ENCODE peak calls at places on chromosomes 3 and 15, in five cellular contexts. One of them, this sample, is unnamed.

GRCh38 chr3:112391648-112392047 is 58.7 kb downstream of the CD200 start:
- DNase-seq in suprapubic skin: no peak
- DNase-seq in glutamatergic neuron: no peak
- DNase-seq in WTC11: no peak
- DNase-seq in GM20000: no peak
- DNase-seq in this sample: no peak

GRCh38 chr3:64207289-64208086 is 17.8 kb downstream of the PRICKLE2 start:
- DNase-seq in GM20000: no peak
- DNase-seq in WTC11: no peak
- DNase-seq in suprapubic skin: no peak
- DNase-seq in glutamatergic neuron: no peak
- DNase-seq in this sample: no peak

GRCh38 chr15:68421798-68422402 is 10.1 kb downstream of the ITGA11 start:
- DNase-seq in WTC11: no peak
- DNase-seq in suprapubic skin: no peak
- DNase-seq in GM20000: no peak
- DNase-seq in glutamatergic neuron: no peak
- DNase-seq in this sample: no peak

GRCh38 chr3:72818915-72819314 is 29.3 kb downstream of the SHQ1 start:
- DNase-seq in suprapubic skin: no peak
- DNase-seq in WTC11: no peak
- DNase-seq in GM20000: no peak
- DNase-seq in glutamatergic neuron: no peak
- DNase-seq in this sample: no peak

GRCh38 chr15:88636039-88636438 is 2.8 kb upstream of the ISG20 start:
- DNase-seq in GM20000: no peak
- DNase-seq in WTC11: no peak
- DNase-seq in glutamatergic neuron: no peak
- DNase-seq in suprapubic skin: no peak
- DNase-seq in this sample: no peak

GRCh38 chr3:176714034-176714433 is 483.2 kb downstream of the TBL1XR1 start:
- DNase-seq in glutamatergic neuron: no peak
- DNase-seq in WTC11: no peak
- DNase-seq in suprapubic skin: no peak
- DNase-seq in GM20000: no peak
- DNase-seq in this sample: no peak

GRCh38 chr15:60128000-60128376 is 123.9 kb downstream of the FOXB1 start:
- DNase-seq in GM20000: no peak
- DNase-seq in WTC11: no peak
- DNase-seq in suprapubic skin: no peak
- DNase-seq in glutamatergic neuron: no peak
- DNase-seq in this sample: no peak

GRCh38 chr15:101020945-101021344 is 101.8 kb downstream of the LRRK1 start:
- DNase-seq in glutamatergic neuron: peak
- DNase-seq in WTC11: no peak
- DNase-seq in GM20000: no peak
- DNase-seq in suprapubic skin: peak
- DNase-seq in this sample: no peak

GRCh38 chr3:119175869-119176756 is 2.7 kb downstream of the UPK1B start:
- DNase-seq in glutamatergic neuron: no peak
- DNase-seq in WTC11: no peak
- DNase-seq in suprapubic skin: no peak
- DNase-seq in GM20000: no peak
- DNase-seq in this sample: no peak

GRCh38 chr15:76203766-76204557 is 107.3 kb downstream of the ETFA start:
- DNase-seq in WTC11: no peak
- DNase-seq in GM20000: no peak
- DNase-seq in glutamatergic neuron: no peak
- DNase-seq in suprapubic skin: peak
- DNase-seq in this sample: peak

GRCh38 chr15:73946795-73947370 is 20.6 kb downstream of the LOXL1 start:
- DNase-seq in WTC11: no peak
- DNase-seq in glutamatergic neuron: no peak
- DNase-seq in GM20000: no peak
- DNase-seq in suprapubic skin: no peak
- DNase-seq in this sample: no peak

GRCh38 chr15:99427210-99427609 is 138.6 kb upstream of the MEF2A start:
- DNase-seq in glutamatergic neuron: no peak
- DNase-seq in GM20000: no peak
- DNase-seq in WTC11: no peak
- DNase-seq in suprapubic skin: peak
- DNase-seq in this sample: no peak

GRCh38 chr3:73661262-73661661 is 36.5 kb upstream of the PDZRN3 start:
- DNase-seq in GM20000: no peak
- DNase-seq in WTC11: no peak
- DNase-seq in glutamatergic neuron: no peak
- DNase-seq in suprapubic skin: no peak
- DNase-seq in this sample: no peak

GRCh38 chr15:84398763-84399701 is 163.5 kb downstream of the GOLGA6L4 start:
- DNase-seq in GM20000: no peak
- DNase-seq in glutamatergic neuron: no peak
- DNase-seq in suprapubic skin: peak
- DNase-seq in WTC11: no peak
- DNase-seq in this sample: no peak

GRCh38 chr3:37777835-37778234 is 83.8 kb upstream of the CTDSPL start:
- DNase-seq in GM20000: no peak
- DNase-seq in glutamatergic neuron: no peak
- DNase-seq in WTC11: no peak
- DNase-seq in suprapubic skin: no peak
- DNase-seq in this sample: no peak

GRCh38 chr15:98537516-98538060 is 110.8 kb upstream of the IGF1R start:
- DNase-seq in glutamatergic neuron: no peak
- DNase-seq in GM20000: no peak
- DNase-seq in suprapubic skin: no peak
- DNase-seq in WTC11: no peak
- DNase-seq in this sample: no peak

GRCh38 chr3:54951405-54951804 is 23.5 kb upstream of the LRTM1 start:
- DNase-seq in suprapubic skin: peak
- DNase-seq in WTC11: peak
- DNase-seq in glutamatergic neuron: peak
- DNase-seq in GM20000: no peak
- DNase-seq in this sample: no peak

GRCh38 chr15:29765234-29765841 is 56.9 kb downstream of the TJP1 start:
- DNase-seq in glutamatergic neuron: no peak
- DNase-seq in GM20000: no peak
- DNase-seq in suprapubic skin: no peak
- DNase-seq in WTC11: peak
- DNase-seq in this sample: no peak

GRCh38 chr3:66609660-66610547 is 109.1 kb upstream of the LRIG1 start:
- DNase-seq in GM20000: no peak
- DNase-seq in glutamatergic neuron: no peak
- DNase-seq in suprapubic skin: no peak
- DNase-seq in WTC11: peak
- DNase-seq in this sample: no peak

GRCh38 chr15:45429974-45430792 is 51.8 kb upstream of the GATM start:
- DNase-seq in WTC11: peak
- DNase-seq in suprapubic skin: peak
- DNase-seq in GM20000: peak
- DNase-seq in glutamatergic neuron: peak
- DNase-seq in this sample: peak

GRCh38 chr15:74201656-74202420 is 749 bp downstream of the STRA6 start:
- DNase-seq in suprapubic skin: no peak
- DNase-seq in glutamatergic neuron: no peak
- DNase-seq in GM20000: no peak
- DNase-seq in WTC11: no peak
- DNase-seq in this sample: no peak

GRCh38 chr3:127652246-127652995 is 20.3 kb upstream of the ABTB1 start:
- DNase-seq in GM20000: peak
- DNase-seq in suprapubic skin: no peak
- DNase-seq in WTC11: peak
- DNase-seq in glutamatergic neuron: peak
- DNase-seq in this sample: peak

GRCh38 chr3:81315051-81315450 is 446.4 kb downstream of the GBE1 start:
- DNase-seq in suprapubic skin: no peak
- DNase-seq in WTC11: no peak
- DNase-seq in glutamatergic neuron: no peak
- DNase-seq in GM20000: no peak
- DNase-seq in this sample: no peak

GRCh38 chr3:139131951-139132350 is 87.3 kb upstream of the PRR23C start:
- DNase-seq in GM20000: no peak
- DNase-seq in glutamatergic neuron: no peak
- DNase-seq in suprapubic skin: no peak
- DNase-seq in WTC11: no peak
- DNase-seq in this sample: no peak

GRCh38 chr15:67884009-67884408 is 44.2 kb upstream of the RNU6-1 start:
- DNase-seq in GM20000: no peak
- DNase-seq in glutamatergic neuron: no peak
- DNase-seq in suprapubic skin: no peak
- DNase-seq in WTC11: no peak
- DNase-seq in this sample: no peak

DNA sequence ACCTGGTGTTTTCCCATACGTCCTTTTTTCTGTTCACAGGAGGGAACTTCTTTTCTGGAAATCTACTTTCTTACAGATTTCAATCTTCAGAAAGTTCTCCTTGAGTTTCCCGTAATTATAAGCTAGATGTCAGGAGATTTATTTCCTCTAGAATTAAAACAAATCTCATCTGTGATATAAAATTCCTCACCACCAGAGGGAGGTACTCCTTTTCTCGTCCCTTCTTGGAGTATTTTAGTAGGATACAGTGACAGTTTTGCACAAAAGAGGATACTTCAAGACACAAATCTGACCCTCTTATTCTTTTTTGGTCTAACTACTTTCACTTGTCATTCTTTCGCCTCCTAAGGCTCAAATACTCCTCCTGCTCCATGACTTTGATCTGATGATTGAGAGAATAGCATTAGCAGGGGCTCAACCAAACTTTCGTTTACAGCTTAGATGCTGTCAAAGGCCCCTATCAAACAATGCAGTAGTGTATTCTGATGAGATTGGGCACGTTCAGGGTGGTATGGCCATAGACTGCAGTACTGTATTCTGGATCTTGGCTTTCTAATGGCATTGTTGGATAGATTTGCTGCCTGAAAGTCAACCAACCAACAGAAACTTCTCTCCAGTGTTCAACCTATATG is 38.0 kb downstream of the TMEM41A start:
- DNase-seq in GM20000: peak
- DNase-seq in suprapubic skin: no peak
- DNase-seq in WTC11: no peak
- DNase-seq in glutamatergic neuron: no peak
- DNase-seq in this sample: peak
- TF ChIP-seq CTCF in GM20000: no peak
- TF ChIP-seq CTCF in suprapubic skin: no peak
- TF ChIP-seq CTCF in WTC11: no peak
- TF ChIP-seq CTCF in glutamatergic neuron: peak
- TF ChIP-seq CTCF in this sample: no peak

GRCh38 chr3:194602580-194603300 is 30.5 kb downstream of the TMEM44 start:
- DNase-seq in WTC11: no peak
- DNase-seq in glutamatergic neuron: no peak
- DNase-seq in GM20000: no peak
- DNase-seq in suprapubic skin: no peak
- DNase-seq in this sample: no peak

GRCh38 chr3:194604126-194604525 is 29.1 kb downstream of the TMEM44 start:
- DNase-seq in GM20000: no peak
- DNase-seq in glutamatergic neuron: no peak
- DNase-seq in suprapubic skin: no peak
- DNase-seq in WTC11: no peak
- DNase-seq in this sample: no peak

GRCh38 chr3:194606941-194607340 is 26.3 kb downstream of the TMEM44 start:
- DNase-seq in WTC11: no peak
- DNase-seq in GM20000: no peak
- DNase-seq in suprapubic skin: no peak
- DNase-seq in glutamatergic neuron: no peak
- DNase-seq in this sample: no peak

GRCh38 chr3:194606163-194606562 is 27.1 kb downstream of the TMEM44 start:
- DNase-seq in suprapubic skin: no peak
- DNase-seq in GM20000: no peak
- DNase-seq in WTC11: no peak
- DNase-seq in glutamatergic neuron: no peak
- DNase-seq in this sample: no peak

DNA sequence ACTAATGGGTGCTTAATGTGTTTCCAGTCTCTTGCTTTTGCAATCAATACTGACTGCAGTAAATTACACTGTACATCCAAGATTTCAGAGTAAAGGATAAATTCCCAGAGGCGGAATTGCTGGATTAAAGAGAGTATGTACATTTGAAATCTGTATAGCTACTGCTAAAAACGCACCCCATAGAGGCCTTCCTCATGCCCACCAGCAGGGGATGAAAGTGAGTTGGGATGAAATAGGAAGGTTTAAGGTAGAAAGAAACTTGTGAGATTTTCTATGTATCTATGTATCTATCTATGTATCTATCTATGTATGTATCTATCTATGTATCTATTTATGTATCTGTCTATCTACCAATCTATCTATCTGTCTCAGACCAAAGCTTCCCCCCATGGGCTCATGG is 28.4 kb downstream of the TMEM44 start:
- DNase-seq in WTC11: no peak
- DNase-seq in GM20000: no peak
- DNase-seq in suprapubic skin: no peak
- DNase-seq in glutamatergic neuron: no peak
- DNase-seq in this sample: no peak
- TF ChIP-seq CTCF in WTC11: peak
- TF ChIP-seq CTCF in GM20000: no peak
- TF ChIP-seq CTCF in suprapubic skin: no peak
- TF ChIP-seq CTCF in glutamatergic neuron: no peak
- TF ChIP-seq CTCF in this sample: no peak

GRCh38 chr3:50375200-50375931 is 16.0 kb upstream of the TMEM115 start:
- DNase-seq in glutamatergic neuron: no peak
- DNase-seq in GM20000: no peak
- DNase-seq in suprapubic skin: no peak
- DNase-seq in WTC11: peak
- DNase-seq in this sample: no peak

GRCh38 chr3:50373865-50374188 is 14.5 kb upstream of the TMEM115 start:
- DNase-seq in WTC11: no peak
- DNase-seq in suprapubic skin: no peak
- DNase-seq in GM20000: no peak
- DNase-seq in glutamatergic neuron: no peak
- DNase-seq in this sample: no peak

GRCh38 chr3:50374363-50375108 is 15.2 kb upstream of the TMEM115 start:
- DNase-seq in WTC11: no peak
- DNase-seq in glutamatergic neuron: no peak
- DNase-seq in GM20000: no peak
- DNase-seq in suprapubic skin: no peak
- DNase-seq in this sample: no peak

GRCh38 chr3:50372349-50372748 is 13.0 kb upstream of the TMEM115 start:
- DNase-seq in suprapubic skin: no peak
- DNase-seq in WTC11: no peak
- DNase-seq in GM20000: no peak
- DNase-seq in glutamatergic neuron: no peak
- DNase-seq in this sample: no peak

GRCh38 chr3:50373146-50373864 is 14.0 kb upstream of the TMEM115 start:
- DNase-seq in suprapubic skin: no peak
- DNase-seq in GM20000: no peak
- DNase-seq in glutamatergic neuron: no peak
- DNase-seq in WTC11: peak
- DNase-seq in this sample: no peak
- TF ChIP-seq CTCF in suprapubic skin: no peak
- TF ChIP-seq CTCF in GM20000: no peak
- TF ChIP-seq CTCF in glutamatergic neuron: no peak
- TF ChIP-seq CTCF in WTC11: no peak
- TF ChIP-seq CTCF in this sample: no peak

DNA sequence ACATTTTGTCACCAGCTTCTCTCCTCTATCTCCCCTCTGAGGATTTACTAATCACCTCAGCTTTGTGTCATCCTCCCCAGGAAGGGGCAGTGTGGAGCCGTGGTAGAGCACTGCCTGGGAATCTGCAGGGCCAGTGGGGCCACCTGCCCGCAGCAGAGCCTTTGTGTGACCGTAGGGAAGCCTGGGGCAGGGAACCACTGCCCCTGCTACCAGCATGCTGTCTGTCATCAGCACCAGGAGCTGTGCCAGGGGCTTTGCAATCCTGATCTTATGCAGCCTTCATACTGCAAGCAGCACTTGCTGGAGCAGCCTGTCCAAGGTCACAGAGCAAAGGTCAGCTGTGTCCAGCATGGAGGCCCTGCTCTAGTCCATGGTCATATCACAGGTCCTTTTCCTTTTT is 170.2 kb upstream of the IL12A start:
- DNase-seq in WTC11: peak
- DNase-seq in suprapubic skin: no peak
- DNase-seq in glutamatergic neuron: peak
- DNase-seq in GM20000: no peak
- DNase-seq in this sample: no peak
- TF ChIP-seq CTCF in WTC11: no peak
- TF ChIP-seq CTCF in suprapubic skin: no peak
- TF ChIP-seq CTCF in glutamatergic neuron: no peak
- TF ChIP-seq CTCF in GM20000: no peak
- TF ChIP-seq CTCF in this sample: peak